ENCODE peak calls at places on chromosome 6, in six cellular contexts. One of them, this sample, is unnamed.

GRCh38 chr6:47587503-47587902 is 109.9 kb downstream of the CD2AP start:
- DNase-seq in stimulated activated CD4-positive, alpha-beta T cell treated with anti-CD3 and anti-CD28 coated beads, Interleukin-12 subunit alpha, Interleukin-12 subunit beta, amount 100 ng/mL, for 4 hours: no peak
- DNase-seq in T follicular helper cell: no peak
- DNase-seq in GM19239: no peak
- DNase-seq in GM04504: no peak
- DNase-seq in AG10803: peak
- DNase-seq in this sample: no peak

GRCh38 chr6:15515226-15515625 is 147.6 kb downstream of the DTNBP1 start:
- DNase-seq in GM19239: no peak
- DNase-seq in stimulated activated CD4-positive, alpha-beta T cell treated with anti-CD3 and anti-CD28 coated beads, Interleukin-12 subunit alpha, Interleukin-12 subunit beta, amount 100 ng/mL, for 4 hours: no peak
- DNase-seq in AG10803: no peak
- DNase-seq in T follicular helper cell: no peak
- DNase-seq in GM04504: no peak
- DNase-seq in this sample: no peak

GRCh38 chr6:142698751-142699150 is 246.2 kb downstream of the HIVEP2 start:
- DNase-seq in GM04504: no peak
- DNase-seq in AG10803: no peak
- DNase-seq in T follicular helper cell: no peak
- DNase-seq in GM19239: no peak
- DNase-seq in stimulated activated CD4-positive, alpha-beta T cell treated with anti-CD3 and anti-CD28 coated beads, Interleukin-12 subunit alpha, Interleukin-12 subunit beta, amount 100 ng/mL, for 4 hours: no peak
- DNase-seq in this sample: no peak

GRCh38 chr6:129679758-129680157 is 30.2 kb downstream of the ARHGAP18 start:
- DNase-seq in stimulated activated CD4-positive, alpha-beta T cell treated with anti-CD3 and anti-CD28 coated beads, Interleukin-12 subunit alpha, Interleukin-12 subunit beta, amount 100 ng/mL, for 4 hours: no peak
- DNase-seq in GM19239: no peak
- DNase-seq in GM04504: no peak
- DNase-seq in AG10803: peak
- DNase-seq in T follicular helper cell: no peak
- DNase-seq in this sample: no peak

GRCh38 chr6:137751768-137752560 is 115.1 kb upstream of the TNFAIP3 start:
- DNase-seq in stimulated activated CD4-positive, alpha-beta T cell treated with anti-CD3 and anti-CD28 coated beads, Interleukin-12 subunit alpha, Interleukin-12 subunit beta, amount 100 ng/mL, for 4 hours: no peak
- DNase-seq in GM19239: no peak
- DNase-seq in GM04504: no peak
- DNase-seq in T follicular helper cell: no peak
- DNase-seq in AG10803: no peak
- DNase-seq in this sample: no peak

GRCh38 chr6:141452354-141452686 is 680.4 kb upstream of the GJE1 start:
- DNase-seq in AG10803: no peak
- DNase-seq in T follicular helper cell: no peak
- DNase-seq in GM04504: no peak
- DNase-seq in stimulated activated CD4-positive, alpha-beta T cell treated with anti-CD3 and anti-CD28 coated beads, Interleukin-12 subunit alpha, Interleukin-12 subunit beta, amount 100 ng/mL, for 4 hours: no peak
- DNase-seq in GM19239: no peak
- DNase-seq in this sample: no peak

GRCh38 chr6:12331951-12332749 is 42.0 kb downstream of the EDN1 start:
- DNase-seq in GM04504: no peak
- DNase-seq in stimulated activated CD4-positive, alpha-beta T cell treated with anti-CD3 and anti-CD28 coated beads, Interleukin-12 subunit alpha, Interleukin-12 subunit beta, amount 100 ng/mL, for 4 hours: no peak
- DNase-seq in T follicular helper cell: no peak
- DNase-seq in AG10803: peak
- DNase-seq in GM19239: no peak
- DNase-seq in this sample: no peak

GRCh38 chr6:7296602-7297001 is 16.4 kb downstream of the SSR1 start:
- DNase-seq in T follicular helper cell: no peak
- DNase-seq in GM04504: no peak
- DNase-seq in AG10803: no peak
- DNase-seq in stimulated activated CD4-positive, alpha-beta T cell treated with anti-CD3 and anti-CD28 coated beads, Interleukin-12 subunit alpha, Interleukin-12 subunit beta, amount 100 ng/mL, for 4 hours: no peak
- DNase-seq in GM19239: no peak
- DNase-seq in this sample: no peak

GRCh38 chr6:3610896-3611295 is 140.6 kb downstream of the PXDC1 start:
- DNase-seq in GM19239: no peak
- DNase-seq in GM04504: no peak
- DNase-seq in T follicular helper cell: no peak
- DNase-seq in stimulated activated CD4-positive, alpha-beta T cell treated with anti-CD3 and anti-CD28 coated beads, Interleukin-12 subunit alpha, Interleukin-12 subunit beta, amount 100 ng/mL, for 4 hours: no peak
- DNase-seq in AG10803: no peak
- DNase-seq in this sample: no peak

GRCh38 chr6:7894272-7895124 is 16.1 kb downstream of the TXNDC5 start:
- DNase-seq in T follicular helper cell: no peak
- DNase-seq in GM19239: no peak
- DNase-seq in stimulated activated CD4-positive, alpha-beta T cell treated with anti-CD3 and anti-CD28 coated beads, Interleukin-12 subunit alpha, Interleukin-12 subunit beta, amount 100 ng/mL, for 4 hours: no peak
- DNase-seq in AG10803: peak
- DNase-seq in GM04504: no peak
- DNase-seq in this sample: no peak

GRCh38 chr6:9948600-9949138 is 466.2 kb downstream of the TFAP2A start:
- DNase-seq in T follicular helper cell: no peak
- DNase-seq in GM04504: no peak
- DNase-seq in AG10803: no peak
- DNase-seq in GM19239: no peak
- DNase-seq in stimulated activated CD4-positive, alpha-beta T cell treated with anti-CD3 and anti-CD28 coated beads, Interleukin-12 subunit alpha, Interleukin-12 subunit beta, amount 100 ng/mL, for 4 hours: no peak
- DNase-seq in this sample: no peak

GRCh38 chr6:161743526-161744196 is 469.8 kb upstream of the AGPAT4 start:
- DNase-seq in GM19239: no peak
- DNase-seq in AG10803: no peak
- DNase-seq in GM04504: no peak
- DNase-seq in T follicular helper cell: no peak
- DNase-seq in stimulated activated CD4-positive, alpha-beta T cell treated with anti-CD3 and anti-CD28 coated beads, Interleukin-12 subunit alpha, Interleukin-12 subunit beta, amount 100 ng/mL, for 4 hours: no peak
- DNase-seq in this sample: no peak

GRCh38 chr6:105993769-105994521 is 92.2 kb upstream of the PRDM1 start:
- DNase-seq in GM04504: no peak
- DNase-seq in AG10803: peak
- DNase-seq in stimulated activated CD4-positive, alpha-beta T cell treated with anti-CD3 and anti-CD28 coated beads, Interleukin-12 subunit alpha, Interleukin-12 subunit beta, amount 100 ng/mL, for 4 hours: peak
- DNase-seq in T follicular helper cell: peak
- DNase-seq in GM19239: no peak
- DNase-seq in this sample: peak

GRCh38 chr6:35581633-35582032 is 68.9 kb upstream of the TULP1 start:
- DNase-seq in stimulated activated CD4-positive, alpha-beta T cell treated with anti-CD3 and anti-CD28 coated beads, Interleukin-12 subunit alpha, Interleukin-12 subunit beta, amount 100 ng/mL, for 4 hours: no peak
- DNase-seq in GM04504: no peak
- DNase-seq in AG10803: no peak
- DNase-seq in T follicular helper cell: no peak
- DNase-seq in GM19239: no peak
- DNase-seq in this sample: no peak

GRCh38 chr6:71402101-71402500 is 113.5 kb downstream of the OGFRL1 start:
- DNase-seq in T follicular helper cell: no peak
- DNase-seq in GM19239: no peak
- DNase-seq in GM04504: no peak
- DNase-seq in stimulated activated CD4-positive, alpha-beta T cell treated with anti-CD3 and anti-CD28 coated beads, Interleukin-12 subunit alpha, Interleukin-12 subunit beta, amount 100 ng/mL, for 4 hours: no peak
- DNase-seq in AG10803: no peak
- DNase-seq in this sample: no peak

GRCh38 chr6:145547596-145548325 is 187.6 kb downstream of the EPM2A start:
- DNase-seq in T follicular helper cell: no peak
- DNase-seq in GM04504: peak
- DNase-seq in AG10803: peak
- DNase-seq in GM19239: no peak
- DNase-seq in stimulated activated CD4-positive, alpha-beta T cell treated with anti-CD3 and anti-CD28 coated beads, Interleukin-12 subunit alpha, Interleukin-12 subunit beta, amount 100 ng/mL, for 4 hours: no peak
- DNase-seq in this sample: no peak

GRCh38 chr6:3022765-3023662 is 23.3 kb downstream of the NQO2 start:
- DNase-seq in stimulated activated CD4-positive, alpha-beta T cell treated with anti-CD3 and anti-CD28 coated beads, Interleukin-12 subunit alpha, Interleukin-12 subunit beta, amount 100 ng/mL, for 4 hours: peak
- DNase-seq in AG10803: peak
- DNase-seq in T follicular helper cell: no peak
- DNase-seq in GM04504: no peak
- DNase-seq in GM19239: no peak
- DNase-seq in this sample: peak

GRCh38 chr6:52125139-52125538 is 37.7 kb upstream of the PKHD1 start:
- DNase-seq in GM19239: no peak
- DNase-seq in AG10803: no peak
- DNase-seq in stimulated activated CD4-positive, alpha-beta T cell treated with anti-CD3 and anti-CD28 coated beads, Interleukin-12 subunit alpha, Interleukin-12 subunit beta, amount 100 ng/mL, for 4 hours: no peak
- DNase-seq in T follicular helper cell: no peak
- DNase-seq in GM04504: no peak
- DNase-seq in this sample: no peak

GRCh38 chr6:33988121-33989015 is 157.5 kb downstream of the GRM4 start:
- DNase-seq in stimulated activated CD4-positive, alpha-beta T cell treated with anti-CD3 and anti-CD28 coated beads, Interleukin-12 subunit alpha, Interleukin-12 subunit beta, amount 100 ng/mL, for 4 hours: no peak
- DNase-seq in AG10803: no peak
- DNase-seq in T follicular helper cell: no peak
- DNase-seq in GM04504: no peak
- DNase-seq in GM19239: no peak
- DNase-seq in this sample: no peak

GRCh38 chr6:42820509-42821340 is 38.9 kb downstream of the BICRAL start:
- DNase-seq in GM19239: no peak
- DNase-seq in T follicular helper cell: no peak
- DNase-seq in stimulated activated CD4-positive, alpha-beta T cell treated with anti-CD3 and anti-CD28 coated beads, Interleukin-12 subunit alpha, Interleukin-12 subunit beta, amount 100 ng/mL, for 4 hours: no peak
- DNase-seq in GM04504: no peak
- DNase-seq in AG10803: peak
- DNase-seq in this sample: no peak

GRCh38 chr6:138115877-138116660 is 8.8 kb upstream of the PERP start:
- DNase-seq in GM04504: peak
- DNase-seq in AG10803: peak
- DNase-seq in stimulated activated CD4-positive, alpha-beta T cell treated with anti-CD3 and anti-CD28 coated beads, Interleukin-12 subunit alpha, Interleukin-12 subunit beta, amount 100 ng/mL, for 4 hours: peak
- DNase-seq in GM19239: peak
- DNase-seq in T follicular helper cell: peak
- DNase-seq in this sample: no peak

GRCh38 chr6:169915769-169916550 is 164.5 kb downstream of the ERMARD start:
- DNase-seq in GM04504: no peak
- DNase-seq in AG10803: no peak
- DNase-seq in T follicular helper cell: no peak
- DNase-seq in stimulated activated CD4-positive, alpha-beta T cell treated with anti-CD3 and anti-CD28 coated beads, Interleukin-12 subunit alpha, Interleukin-12 subunit beta, amount 100 ng/mL, for 4 hours: no peak
- DNase-seq in GM19239: no peak
- DNase-seq in this sample: no peak

GRCh38 chr6:136129365-136129764 is 120.7 kb downstream of the MTFR2 start:
- DNase-seq in stimulated activated CD4-positive, alpha-beta T cell treated with anti-CD3 and anti-CD28 coated beads, Interleukin-12 subunit alpha, Interleukin-12 subunit beta, amount 100 ng/mL, for 4 hours: no peak
- DNase-seq in T follicular helper cell: no peak
- DNase-seq in GM19239: no peak
- DNase-seq in AG10803: no peak
- DNase-seq in GM04504: no peak
- DNase-seq in this sample: no peak

GRCh38 chr6:136015531-136015930 is 164.0 kb downstream of the PDE7B start:
- DNase-seq in AG10803: peak
- DNase-seq in stimulated activated CD4-positive, alpha-beta T cell treated with anti-CD3 and anti-CD28 coated beads, Interleukin-12 subunit alpha, Interleukin-12 subunit beta, amount 100 ng/mL, for 4 hours: no peak
- DNase-seq in GM19239: no peak
- DNase-seq in T follicular helper cell: no peak
- DNase-seq in GM04504: no peak
- DNase-seq in this sample: no peak

This sample was measured in activated naive CD8-positive, alpha-beta T cell treated with anti-CD3 and anti-CD28 coated beads, Interleukin-2, amount 10 ng/mL, durations not matched to agents 7 days and 5 days.